ENCODE peak calls at places on chromosomes 16 and 17, in nine cellular contexts. One of them, this sample, is unnamed.

GRCh38 chr17:41666336-41666680 is 22.4 kb upstream of the EIF1 start:
- DNase-seq in central memory CD4-positive, alpha-beta T cell: peak
- DNase-seq in effector memory CD4-positive, alpha-beta T cell: peak
- DNase-seq in upper lobe of right lung: peak
- DNase-seq in stimulated activated CD4-positive, alpha-beta T cell treated with anti-CD3 and anti-CD28 coated beads, Interleukin-2, amount 100 ng/mL, for 4 hours: peak
- DNase-seq in fibroblast of lung: peak
- DNase-seq in activated effector memory CD4-positive, alpha-beta T cell treated with anti-CD3 and anti-CD28 coated beads, Interleukin-2, amount 50 U/mL, for 16 hours: peak
- DNase-seq in lower leg skin: no peak
- DNase-seq in AG08396: no peak
- DNase-seq in this sample: peak

GRCh38 chr16:88387941-88388627 is 5.3 kb downstream of the ZNF469 start:
- DNase-seq in fibroblast of lung: peak
- DNase-seq in upper lobe of right lung: peak
- DNase-seq in effector memory CD4-positive, alpha-beta T cell: no peak
- DNase-seq in AG08396: peak
- DNase-seq in central memory CD4-positive, alpha-beta T cell: no peak
- DNase-seq in activated effector memory CD4-positive, alpha-beta T cell treated with anti-CD3 and anti-CD28 coated beads, Interleukin-2, amount 50 U/mL, for 16 hours: no peak
- DNase-seq in stimulated activated CD4-positive, alpha-beta T cell treated with anti-CD3 and anti-CD28 coated beads, Interleukin-2, amount 100 ng/mL, for 4 hours: no peak
- DNase-seq in lower leg skin: no peak
- DNase-seq in this sample: no peak

GRCh38 chr16:27222499-27223225 is 19.3 kb downstream of the KDM8 start:
- DNase-seq in activated effector memory CD4-positive, alpha-beta T cell treated with anti-CD3 and anti-CD28 coated beads, Interleukin-2, amount 50 U/mL, for 16 hours: no peak
- DNase-seq in effector memory CD4-positive, alpha-beta T cell: no peak
- DNase-seq in lower leg skin: no peak
- DNase-seq in AG08396: peak
- DNase-seq in central memory CD4-positive, alpha-beta T cell: no peak
- DNase-seq in upper lobe of right lung: no peak
- DNase-seq in stimulated activated CD4-positive, alpha-beta T cell treated with anti-CD3 and anti-CD28 coated beads, Interleukin-2, amount 100 ng/mL, for 4 hours: no peak
- DNase-seq in fibroblast of lung: peak
- DNase-seq in this sample: peak

GRCh38 chr17:36858119-36859002 is 78.9 kb upstream of the LHX1 start:
- DNase-seq in effector memory CD4-positive, alpha-beta T cell: no peak
- DNase-seq in central memory CD4-positive, alpha-beta T cell: no peak
- DNase-seq in upper lobe of right lung: no peak
- DNase-seq in AG08396: no peak
- DNase-seq in fibroblast of lung: no peak
- DNase-seq in stimulated activated CD4-positive, alpha-beta T cell treated with anti-CD3 and anti-CD28 coated beads, Interleukin-2, amount 100 ng/mL, for 4 hours: no peak
- DNase-seq in lower leg skin: no peak
- DNase-seq in activated effector memory CD4-positive, alpha-beta T cell treated with anti-CD3 and anti-CD28 coated beads, Interleukin-2, amount 50 U/mL, for 16 hours: no peak
- DNase-seq in this sample: no peak

GRCh38 chr17:59972778-59973177 is 8.2 kb upstream of the RNFT1 start:
- DNase-seq in fibroblast of lung: peak
- DNase-seq in activated effector memory CD4-positive, alpha-beta T cell treated with anti-CD3 and anti-CD28 coated beads, Interleukin-2, amount 50 U/mL, for 16 hours: no peak
- DNase-seq in central memory CD4-positive, alpha-beta T cell: no peak
- DNase-seq in upper lobe of right lung: no peak
- DNase-seq in effector memory CD4-positive, alpha-beta T cell: no peak
- DNase-seq in AG08396: no peak
- DNase-seq in lower leg skin: no peak
- DNase-seq in stimulated activated CD4-positive, alpha-beta T cell treated with anti-CD3 and anti-CD28 coated beads, Interleukin-2, amount 100 ng/mL, for 4 hours: no peak
- DNase-seq in this sample: no peak

GRCh38 chr16:35642322-35642835 is 2183.0 kb downstream of the TP53TG3F start:
- DNase-seq in upper lobe of right lung: no peak
- DNase-seq in AG08396: no peak
- DNase-seq in lower leg skin: peak
- DNase-seq in central memory CD4-positive, alpha-beta T cell: no peak
- DNase-seq in effector memory CD4-positive, alpha-beta T cell: no peak
- DNase-seq in activated effector memory CD4-positive, alpha-beta T cell treated with anti-CD3 and anti-CD28 coated beads, Interleukin-2, amount 50 U/mL, for 16 hours: no peak
- DNase-seq in stimulated activated CD4-positive, alpha-beta T cell treated with anti-CD3 and anti-CD28 coated beads, Interleukin-2, amount 100 ng/mL, for 4 hours: no peak
- DNase-seq in fibroblast of lung: no peak
- DNase-seq in this sample: no peak

GRCh38 chr16:70254095-70254964 is 2.6 kb upstream of the EXOSC6 start:
- DNase-seq in effector memory CD4-positive, alpha-beta T cell: no peak
- DNase-seq in central memory CD4-positive, alpha-beta T cell: no peak
- DNase-seq in upper lobe of right lung: no peak
- DNase-seq in stimulated activated CD4-positive, alpha-beta T cell treated with anti-CD3 and anti-CD28 coated beads, Interleukin-2, amount 100 ng/mL, for 4 hours: no peak
- DNase-seq in lower leg skin: peak
- DNase-seq in AG08396: no peak
- DNase-seq in activated effector memory CD4-positive, alpha-beta T cell treated with anti-CD3 and anti-CD28 coated beads, Interleukin-2, amount 50 U/mL, for 16 hours: no peak
- DNase-seq in fibroblast of lung: no peak
- DNase-seq in this sample: no peak

GRCh38 chr17:51703364-51704341 is 443.3 kb downstream of the UTP18 start:
- DNase-seq in lower leg skin: no peak
- DNase-seq in fibroblast of lung: peak
- DNase-seq in activated effector memory CD4-positive, alpha-beta T cell treated with anti-CD3 and anti-CD28 coated beads, Interleukin-2, amount 50 U/mL, for 16 hours: no peak
- DNase-seq in stimulated activated CD4-positive, alpha-beta T cell treated with anti-CD3 and anti-CD28 coated beads, Interleukin-2, amount 100 ng/mL, for 4 hours: no peak
- DNase-seq in AG08396: no peak
- DNase-seq in central memory CD4-positive, alpha-beta T cell: no peak
- DNase-seq in effector memory CD4-positive, alpha-beta T cell: no peak
- DNase-seq in upper lobe of right lung: no peak
- DNase-seq in this sample: no peak

GRCh38 chr17:63984651-63985386 is 12.1 kb upstream of the SCN4A start:
- DNase-seq in effector memory CD4-positive, alpha-beta T cell: peak
- DNase-seq in upper lobe of right lung: no peak
- DNase-seq in AG08396: peak
- DNase-seq in fibroblast of lung: peak
- DNase-seq in activated effector memory CD4-positive, alpha-beta T cell treated with anti-CD3 and anti-CD28 coated beads, Interleukin-2, amount 50 U/mL, for 16 hours: peak
- DNase-seq in stimulated activated CD4-positive, alpha-beta T cell treated with anti-CD3 and anti-CD28 coated beads, Interleukin-2, amount 100 ng/mL, for 4 hours: peak
- DNase-seq in lower leg skin: peak
- DNase-seq in central memory CD4-positive, alpha-beta T cell: peak
- DNase-seq in this sample: no peak

GRCh38 chr16:28910046-28911031 is 14.7 kb downstream of the RABEP2 start:
- DNase-seq in lower leg skin: no peak
- DNase-seq in fibroblast of lung: no peak
- DNase-seq in upper lobe of right lung: no peak
- DNase-seq in AG08396: no peak
- DNase-seq in effector memory CD4-positive, alpha-beta T cell: no peak
- DNase-seq in stimulated activated CD4-positive, alpha-beta T cell treated with anti-CD3 and anti-CD28 coated beads, Interleukin-2, amount 100 ng/mL, for 4 hours: no peak
- DNase-seq in central memory CD4-positive, alpha-beta T cell: no peak
- DNase-seq in activated effector memory CD4-positive, alpha-beta T cell treated with anti-CD3 and anti-CD28 coated beads, Interleukin-2, amount 50 U/mL, for 16 hours: no peak
- DNase-seq in this sample: no peak

GRCh38 chr16:81636298-81636960 is 142.7 kb upstream of the PLCG2 start:
- DNase-seq in fibroblast of lung: no peak
- DNase-seq in central memory CD4-positive, alpha-beta T cell: no peak
- DNase-seq in lower leg skin: no peak
- DNase-seq in activated effector memory CD4-positive, alpha-beta T cell treated with anti-CD3 and anti-CD28 coated beads, Interleukin-2, amount 50 U/mL, for 16 hours: no peak
- DNase-seq in effector memory CD4-positive, alpha-beta T cell: no peak
- DNase-seq in stimulated activated CD4-positive, alpha-beta T cell treated with anti-CD3 and anti-CD28 coated beads, Interleukin-2, amount 100 ng/mL, for 4 hours: no peak
- DNase-seq in upper lobe of right lung: no peak
- DNase-seq in AG08396: no peak
- DNase-seq in this sample: no peak

GRCh38 chr17:11459780-11460426 is 138.4 kb upstream of the DNAH9 start:
- DNase-seq in lower leg skin: peak
- DNase-seq in AG08396: no peak
- DNase-seq in effector memory CD4-positive, alpha-beta T cell: no peak
- DNase-seq in activated effector memory CD4-positive, alpha-beta T cell treated with anti-CD3 and anti-CD28 coated beads, Interleukin-2, amount 50 U/mL, for 16 hours: no peak
- DNase-seq in fibroblast of lung: no peak
- DNase-seq in upper lobe of right lung: no peak
- DNase-seq in central memory CD4-positive, alpha-beta T cell: no peak
- DNase-seq in stimulated activated CD4-positive, alpha-beta T cell treated with anti-CD3 and anti-CD28 coated beads, Interleukin-2, amount 100 ng/mL, for 4 hours: no peak
- DNase-seq in this sample: no peak

GRCh38 chr17:71633391-71633849 is 487.4 kb upstream of the SOX9 start:
- DNase-seq in effector memory CD4-positive, alpha-beta T cell: no peak
- DNase-seq in AG08396: peak
- DNase-seq in stimulated activated CD4-positive, alpha-beta T cell treated with anti-CD3 and anti-CD28 coated beads, Interleukin-2, amount 100 ng/mL, for 4 hours: no peak
- DNase-seq in central memory CD4-positive, alpha-beta T cell: no peak
- DNase-seq in fibroblast of lung: peak
- DNase-seq in lower leg skin: no peak
- DNase-seq in upper lobe of right lung: no peak
- DNase-seq in activated effector memory CD4-positive, alpha-beta T cell treated with anti-CD3 and anti-CD28 coated beads, Interleukin-2, amount 50 U/mL, for 16 hours: no peak
- DNase-seq in this sample: no peak

GRCh38 chr17:43545383-43545632 is 832 bp downstream of the ETV4 start:
- DNase-seq in AG08396: no peak
- DNase-seq in stimulated activated CD4-positive, alpha-beta T cell treated with anti-CD3 and anti-CD28 coated beads, Interleukin-2, amount 100 ng/mL, for 4 hours: no peak
- DNase-seq in effector memory CD4-positive, alpha-beta T cell: peak
- DNase-seq in lower leg skin: peak
- DNase-seq in fibroblast of lung: no peak
- DNase-seq in activated effector memory CD4-positive, alpha-beta T cell treated with anti-CD3 and anti-CD28 coated beads, Interleukin-2, amount 50 U/mL, for 16 hours: peak
- DNase-seq in central memory CD4-positive, alpha-beta T cell: peak
- DNase-seq in upper lobe of right lung: no peak
- DNase-seq in this sample: no peak

GRCh38 chr16:17346774-17347569 is 123.8 kb downstream of the XYLT1 start:
- DNase-seq in AG08396: no peak
- DNase-seq in fibroblast of lung: no peak
- DNase-seq in activated effector memory CD4-positive, alpha-beta T cell treated with anti-CD3 and anti-CD28 coated beads, Interleukin-2, amount 50 U/mL, for 16 hours: no peak
- DNase-seq in upper lobe of right lung: no peak
- DNase-seq in central memory CD4-positive, alpha-beta T cell: no peak
- DNase-seq in stimulated activated CD4-positive, alpha-beta T cell treated with anti-CD3 and anti-CD28 coated beads, Interleukin-2, amount 100 ng/mL, for 4 hours: no peak
- DNase-seq in lower leg skin: no peak
- DNase-seq in effector memory CD4-positive, alpha-beta T cell: no peak
- DNase-seq in this sample: no peak

GRCh38 chr16:54193656-54194007 is 93.0 kb downstream of the IRX3 start:
- DNase-seq in activated effector memory CD4-positive, alpha-beta T cell treated with anti-CD3 and anti-CD28 coated beads, Interleukin-2, amount 50 U/mL, for 16 hours: no peak
- DNase-seq in fibroblast of lung: peak
- DNase-seq in upper lobe of right lung: peak
- DNase-seq in central memory CD4-positive, alpha-beta T cell: no peak
- DNase-seq in effector memory CD4-positive, alpha-beta T cell: no peak
- DNase-seq in AG08396: peak
- DNase-seq in stimulated activated CD4-positive, alpha-beta T cell treated with anti-CD3 and anti-CD28 coated beads, Interleukin-2, amount 100 ng/mL, for 4 hours: no peak
- DNase-seq in lower leg skin: peak
- DNase-seq in this sample: peak

GRCh38 chr17:7888184-7888920 is at the start of gene CHD3:
- DNase-seq in upper lobe of right lung: no peak
- DNase-seq in stimulated activated CD4-positive, alpha-beta T cell treated with anti-CD3 and anti-CD28 coated beads, Interleukin-2, amount 100 ng/mL, for 4 hours: no peak
- DNase-seq in AG08396: no peak
- DNase-seq in fibroblast of lung: no peak
- DNase-seq in effector memory CD4-positive, alpha-beta T cell: peak
- DNase-seq in activated effector memory CD4-positive, alpha-beta T cell treated with anti-CD3 and anti-CD28 coated beads, Interleukin-2, amount 50 U/mL, for 16 hours: peak
- DNase-seq in central memory CD4-positive, alpha-beta T cell: peak
- DNase-seq in lower leg skin: peak
- DNase-seq in this sample: no peak

GRCh38 chr17:10127819-10128375 is 70.5 kb downstream of the GAS7 start:
- DNase-seq in stimulated activated CD4-positive, alpha-beta T cell treated with anti-CD3 and anti-CD28 coated beads, Interleukin-2, amount 100 ng/mL, for 4 hours: no peak
- DNase-seq in fibroblast of lung: peak
- DNase-seq in effector memory CD4-positive, alpha-beta T cell: no peak
- DNase-seq in lower leg skin: peak
- DNase-seq in AG08396: peak
- DNase-seq in activated effector memory CD4-positive, alpha-beta T cell treated with anti-CD3 and anti-CD28 coated beads, Interleukin-2, amount 50 U/mL, for 16 hours: no peak
- DNase-seq in upper lobe of right lung: peak
- DNase-seq in central memory CD4-positive, alpha-beta T cell: no peak
- DNase-seq in this sample: peak

GRCh38 chr17:7396147-7396546 is 1.8 kb upstream of the PLSCR3 start:
- DNase-seq in activated effector memory CD4-positive, alpha-beta T cell treated with anti-CD3 and anti-CD28 coated beads, Interleukin-2, amount 50 U/mL, for 16 hours: no peak
- DNase-seq in lower leg skin: no peak
- DNase-seq in effector memory CD4-positive, alpha-beta T cell: no peak
- DNase-seq in central memory CD4-positive, alpha-beta T cell: no peak
- DNase-seq in upper lobe of right lung: no peak
- DNase-seq in AG08396: no peak
- DNase-seq in fibroblast of lung: no peak
- DNase-seq in stimulated activated CD4-positive, alpha-beta T cell treated with anti-CD3 and anti-CD28 coated beads, Interleukin-2, amount 100 ng/mL, for 4 hours: no peak
- DNase-seq in this sample: no peak

GRCh38 chr17:38742431-38743308 is 5.5 kb downstream of the PCGF2 start:
- DNase-seq in fibroblast of lung: peak
- DNase-seq in activated effector memory CD4-positive, alpha-beta T cell treated with anti-CD3 and anti-CD28 coated beads, Interleukin-2, amount 50 U/mL, for 16 hours: no peak
- DNase-seq in AG08396: peak
- DNase-seq in upper lobe of right lung: no peak
- DNase-seq in stimulated activated CD4-positive, alpha-beta T cell treated with anti-CD3 and anti-CD28 coated beads, Interleukin-2, amount 100 ng/mL, for 4 hours: no peak
- DNase-seq in central memory CD4-positive, alpha-beta T cell: no peak
- DNase-seq in effector memory CD4-positive, alpha-beta T cell: no peak
- DNase-seq in lower leg skin: no peak
- DNase-seq in this sample: peak

GRCh38 chr17:61000911-61001310 is 323.3 kb downstream of the BCAS3 start:
- DNase-seq in lower leg skin: no peak
- DNase-seq in effector memory CD4-positive, alpha-beta T cell: no peak
- DNase-seq in fibroblast of lung: peak
- DNase-seq in stimulated activated CD4-positive, alpha-beta T cell treated with anti-CD3 and anti-CD28 coated beads, Interleukin-2, amount 100 ng/mL, for 4 hours: no peak
- DNase-seq in central memory CD4-positive, alpha-beta T cell: no peak
- DNase-seq in activated effector memory CD4-positive, alpha-beta T cell treated with anti-CD3 and anti-CD28 coated beads, Interleukin-2, amount 50 U/mL, for 16 hours: no peak
- DNase-seq in upper lobe of right lung: no peak
- DNase-seq in AG08396: peak
- DNase-seq in this sample: no peak

GRCh38 chr17:74631468-74632195 is 8.1 kb upstream of the CD300E start:
- DNase-seq in lower leg skin: no peak
- DNase-seq in effector memory CD4-positive, alpha-beta T cell: no peak
- DNase-seq in stimulated activated CD4-positive, alpha-beta T cell treated with anti-CD3 and anti-CD28 coated beads, Interleukin-2, amount 100 ng/mL, for 4 hours: no peak
- DNase-seq in central memory CD4-positive, alpha-beta T cell: no peak
- DNase-seq in fibroblast of lung: no peak
- DNase-seq in AG08396: no peak
- DNase-seq in activated effector memory CD4-positive, alpha-beta T cell treated with anti-CD3 and anti-CD28 coated beads, Interleukin-2, amount 50 U/mL, for 16 hours: no peak
- DNase-seq in upper lobe of right lung: peak
- DNase-seq in this sample: no peak

GRCh38 chr17:27956601-27957445 is 63.7 kb upstream of the LYRM9 start:
- DNase-seq in fibroblast of lung: peak
- DNase-seq in upper lobe of right lung: no peak
- DNase-seq in lower leg skin: no peak
- DNase-seq in stimulated activated CD4-positive, alpha-beta T cell treated with anti-CD3 and anti-CD28 coated beads, Interleukin-2, amount 100 ng/mL, for 4 hours: no peak
- DNase-seq in AG08396: peak
- DNase-seq in central memory CD4-positive, alpha-beta T cell: no peak
- DNase-seq in activated effector memory CD4-positive, alpha-beta T cell treated with anti-CD3 and anti-CD28 coated beads, Interleukin-2, amount 50 U/mL, for 16 hours: no peak
- DNase-seq in effector memory CD4-positive, alpha-beta T cell: no peak
- DNase-seq in this sample: no peak

GRCh38 chr17:48541036-48541573 is 3.8 kb downstream of the HOXB2 start:
- DNase-seq in AG08396: no peak
- DNase-seq in fibroblast of lung: no peak
- DNase-seq in central memory CD4-positive, alpha-beta T cell: peak
- DNase-seq in upper lobe of right lung: no peak
- DNase-seq in activated effector memory CD4-positive, alpha-beta T cell treated with anti-CD3 and anti-CD28 coated beads, Interleukin-2, amount 50 U/mL, for 16 hours: no peak
- DNase-seq in effector memory CD4-positive, alpha-beta T cell: no peak
- DNase-seq in lower leg skin: no peak
- DNase-seq in stimulated activated CD4-positive, alpha-beta T cell treated with anti-CD3 and anti-CD28 coated beads, Interleukin-2, amount 100 ng/mL, for 4 hours: no peak
- DNase-seq in this sample: no peak

GRCh38 chr17:81254955-81255717 is 16.0 kb downstream of the NDUFAF8 start:
- DNase-seq in upper lobe of right lung: peak
- DNase-seq in lower leg skin: peak
- DNase-seq in stimulated activated CD4-positive, alpha-beta T cell treated with anti-CD3 and anti-CD28 coated beads, Interleukin-2, amount 100 ng/mL, for 4 hours: no peak
- DNase-seq in AG08396: peak
- DNase-seq in effector memory CD4-positive, alpha-beta T cell: no peak
- DNase-seq in activated effector memory CD4-positive, alpha-beta T cell treated with anti-CD3 and anti-CD28 coated beads, Interleukin-2, amount 50 U/mL, for 16 hours: no peak
- DNase-seq in fibroblast of lung: peak
- DNase-seq in central memory CD4-positive, alpha-beta T cell: no peak
- DNase-seq in this sample: peak

GRCh38 chr17:19313746-19314651 is 48.5 kb downstream of the B9D1 start:
- DNase-seq in central memory CD4-positive, alpha-beta T cell: no peak
- DNase-seq in AG08396: no peak
- DNase-seq in upper lobe of right lung: no peak
- DNase-seq in effector memory CD4-positive, alpha-beta T cell: no peak
- DNase-seq in stimulated activated CD4-positive, alpha-beta T cell treated with anti-CD3 and anti-CD28 coated beads, Interleukin-2, amount 100 ng/mL, for 4 hours: no peak
- DNase-seq in fibroblast of lung: no peak
- DNase-seq in activated effector memory CD4-positive, alpha-beta T cell treated with anti-CD3 and anti-CD28 coated beads, Interleukin-2, amount 50 U/mL, for 16 hours: no peak
- DNase-seq in lower leg skin: no peak
- DNase-seq in this sample: peak

GRCh38 chr16:23345237-23345636 is 43.1 kb downstream of the SCNN1B start:
- DNase-seq in fibroblast of lung: no peak
- DNase-seq in central memory CD4-positive, alpha-beta T cell: no peak
- DNase-seq in lower leg skin: no peak
- DNase-seq in AG08396: no peak
- DNase-seq in stimulated activated CD4-positive, alpha-beta T cell treated with anti-CD3 and anti-CD28 coated beads, Interleukin-2, amount 100 ng/mL, for 4 hours: no peak
- DNase-seq in effector memory CD4-positive, alpha-beta T cell: no peak
- DNase-seq in activated effector memory CD4-positive, alpha-beta T cell treated with anti-CD3 and anti-CD28 coated beads, Interleukin-2, amount 50 U/mL, for 16 hours: no peak
- DNase-seq in upper lobe of right lung: no peak
- DNase-seq in this sample: peak

GRCh38 chr17:1000597-1001490 is 3.9 kb downstream of the TIMM22 start:
- DNase-seq in fibroblast of lung: peak
- DNase-seq in activated effector memory CD4-positive, alpha-beta T cell treated with anti-CD3 and anti-CD28 coated beads, Interleukin-2, amount 50 U/mL, for 16 hours: no peak
- DNase-seq in central memory CD4-positive, alpha-beta T cell: no peak
- DNase-seq in upper lobe of right lung: no peak
- DNase-seq in lower leg skin: no peak
- DNase-seq in effector memory CD4-positive, alpha-beta T cell: no peak
- DNase-seq in AG08396: peak
- DNase-seq in stimulated activated CD4-positive, alpha-beta T cell treated with anti-CD3 and anti-CD28 coated beads, Interleukin-2, amount 100 ng/mL, for 4 hours: no peak
- DNase-seq in this sample: no peak

GRCh38 chr17:8105957-8106398 is 12.3 kb downstream of the ALOXE3 start:
- DNase-seq in activated effector memory CD4-positive, alpha-beta T cell treated with anti-CD3 and anti-CD28 coated beads, Interleukin-2, amount 50 U/mL, for 16 hours: no peak
- DNase-seq in lower leg skin: no peak
- DNase-seq in effector memory CD4-positive, alpha-beta T cell: no peak
- DNase-seq in AG08396: no peak
- DNase-seq in fibroblast of lung: no peak
- DNase-seq in stimulated activated CD4-positive, alpha-beta T cell treated with anti-CD3 and anti-CD28 coated beads, Interleukin-2, amount 100 ng/mL, for 4 hours: no peak
- DNase-seq in upper lobe of right lung: peak
- DNase-seq in central memory CD4-positive, alpha-beta T cell: no peak
- DNase-seq in this sample: no peak

GRCh38 chr17:30939059-30939689 is 17.4 kb downstream of the ADAP2 start:
- DNase-seq in activated effector memory CD4-positive, alpha-beta T cell treated with anti-CD3 and anti-CD28 coated beads, Interleukin-2, amount 50 U/mL, for 16 hours: no peak
- DNase-seq in stimulated activated CD4-positive, alpha-beta T cell treated with anti-CD3 and anti-CD28 coated beads, Interleukin-2, amount 100 ng/mL, for 4 hours: no peak
- DNase-seq in lower leg skin: no peak
- DNase-seq in AG08396: no peak
- DNase-seq in effector memory CD4-positive, alpha-beta T cell: no peak
- DNase-seq in fibroblast of lung: no peak
- DNase-seq in upper lobe of right lung: no peak
- DNase-seq in central memory CD4-positive, alpha-beta T cell: no peak
- DNase-seq in this sample: no peak

GRCh38 chr16:12283596-12283995 is 307.1 kb downstream of the SNX29 start:
- DNase-seq in central memory CD4-positive, alpha-beta T cell: no peak
- DNase-seq in upper lobe of right lung: no peak
- DNase-seq in lower leg skin: no peak
- DNase-seq in stimulated activated CD4-positive, alpha-beta T cell treated with anti-CD3 and anti-CD28 coated beads, Interleukin-2, amount 100 ng/mL, for 4 hours: no peak
- DNase-seq in effector memory CD4-positive, alpha-beta T cell: no peak
- DNase-seq in AG08396: no peak
- DNase-seq in fibroblast of lung: no peak
- DNase-seq in activated effector memory CD4-positive, alpha-beta T cell treated with anti-CD3 and anti-CD28 coated beads, Interleukin-2, amount 50 U/mL, for 16 hours: no peak
- DNase-seq in this sample: no peak

This sample was measured in sigmoid colon.